ENCODE peak calls at places on chromosomes 6 and 20, in seven cellular contexts. One of them, this sample, is unnamed.

GRCh38 chr20:8152183-8152582 is 20.1 kb downstream of the PLCB1 start:
- DNase-seq in iris pigment epithelial cell: peak; percentile 72
- DNase-seq in heart right ventricle: no peak
- DNase-seq in T-helper 1 cell: no peak
- DNase-seq in NCI-H1694: no peak
- DNase-seq in fibroblast of gingiva: peak; percentile 39
- DNase-seq in GM06990: no peak
- DNase-seq in this sample: no peak

GRCh38 chr6:170089937-170090335 is 200.9 kb downstream of the DLL1 start:
- DNase-seq in GM06990: no peak
- DNase-seq in NCI-H1694: no peak
- DNase-seq in iris pigment epithelial cell: no peak
- DNase-seq in T-helper 1 cell: no peak
- DNase-seq in fibroblast of gingiva: no peak
- DNase-seq in heart right ventricle: no peak
- DNase-seq in this sample: no peak

GRCh38 chr6:44268095-44268628 is 2.1 kb upstream of the TMEM151B start:
- DNase-seq in iris pigment epithelial cell: peak; percentile 35
- DNase-seq in NCI-H1694: peak; percentile 30
- DNase-seq in heart right ventricle: no peak
- DNase-seq in fibroblast of gingiva: no peak
- DNase-seq in T-helper 1 cell: peak; percentile 61
- DNase-seq in GM06990: no peak
- DNase-seq in this sample: peak; percentile 89

GRCh38 chr20:33267691-33268090 is 15.3 kb upstream of the BPIFB1 start:
- DNase-seq in GM06990: no peak
- DNase-seq in T-helper 1 cell: no peak
- DNase-seq in NCI-H1694: no peak
- DNase-seq in heart right ventricle: no peak
- DNase-seq in fibroblast of gingiva: no peak
- DNase-seq in iris pigment epithelial cell: no peak
- DNase-seq in this sample: no peak

GRCh38 chr20:2298116-2298515 is 2.3 kb downstream of the TGM3 start:
- DNase-seq in NCI-H1694: no peak
- DNase-seq in T-helper 1 cell: no peak
- DNase-seq in GM06990: no peak
- DNase-seq in iris pigment epithelial cell: no peak
- DNase-seq in heart right ventricle: no peak
- DNase-seq in fibroblast of gingiva: no peak
- DNase-seq in this sample: no peak

GRCh38 chr20:59966428-59966827 is 8.2 kb downstream of the CDH26 start:
- DNase-seq in iris pigment epithelial cell: no peak
- DNase-seq in GM06990: no peak
- DNase-seq in NCI-H1694: no peak
- DNase-seq in T-helper 1 cell: no peak
- DNase-seq in heart right ventricle: no peak
- DNase-seq in fibroblast of gingiva: no peak
- DNase-seq in this sample: no peak

GRCh38 chr6:89925826-89926225 is 31.6 kb downstream of the GJA10 start:
- DNase-seq in GM06990: no peak
- DNase-seq in fibroblast of gingiva: no peak
- DNase-seq in iris pigment epithelial cell: peak; percentile 42
- DNase-seq in heart right ventricle: no peak
- DNase-seq in NCI-H1694: no peak
- DNase-seq in T-helper 1 cell: no peak
- DNase-seq in this sample: no peak

GRCh38 chr20:34985439-34986310 is 30.0 kb downstream of the MYH7B start:
- DNase-seq in NCI-H1694: no peak
- DNase-seq in T-helper 1 cell: no peak
- DNase-seq in GM06990: no peak
- DNase-seq in heart right ventricle: no peak
- DNase-seq in iris pigment epithelial cell: no peak
- DNase-seq in fibroblast of gingiva: no peak
- DNase-seq in this sample: no peak